ENCODE peak calls at places on chromosome 21, in five cellular contexts. Z, G, U, W and O are unnamed samples.

GRCh38 chr21:33028759-33029511 is 3.2 kb downstream of the OLIG2 start:
- DNase-seq in Z (peak), G (no peak), U (peak), W (no peak), O (no peak)

GRCh38 chr21:45300786-45301520 is 13.3 kb upstream of the POFUT2 start:
- DNase-seq in Z (peak), G (no peak), U (no peak), W (no peak), O (no peak)

GRCh38 chr21:15775291-15775690 is 45.5 kb downstream of the USP25 start:
- DNase-seq in Z (no peak), G (no peak), U (no peak), W (no peak), O (no peak)

GRCh38 chr21:38986460-38987395 is 181.0 kb downstream of the ETS2 start:
- DNase-seq in Z (no peak), G (no peak), U (no peak), W (no peak), O (no peak)

GRCh38 chr21:31609081-31609480 is 50.4 kb upstream of the SOD1 start:
- DNase-seq in Z (no peak), G (no peak), U (no peak), W (no peak), O (no peak)

GRCh38 chr21:44888581-44889550 is 15.4 kb upstream of the PTTG1IP start:
- DNase-seq in Z (no peak), G (no peak), U (no peak), W (no peak), O (no peak)

GRCh38 chr21:21907271-21907670 is 909.1 kb downstream of the NCAM2 start:
- DNase-seq in Z (no peak), G (no peak), U (no peak), W (no peak), O (no peak)

GRCh38 chr21:37623689-37624088 is 257.1 kb downstream of the DYRK1A start:
- DNase-seq in Z (no peak), G (no peak), U (no peak), W (no peak), O (no peak)

GRCh38 chr21:28336299-28336698 is 656.4 kb downstream of the LTN1 start:
- DNase-seq in Z (peak), G (no peak), U (peak), W (peak), O (peak)

GRCh38 chr21:42563261-42564045 is 49.8 kb downstream of the SLC37A1 start:
- DNase-seq in Z (peak), G (no peak), U (no peak), W (no peak), O (peak)

GRCh38 chr21:33078907-33079582 is 9.1 kb downstream of the OLIG1 start:
- DNase-seq in Z (no peak), G (no peak), U (peak), W (peak), O (peak)

GRCh38 chr21:35377505-35378090 is 328.5 kb upstream of the RUNX1 start:
- DNase-seq in Z (no peak), G (no peak), U (no peak), W (peak), O (peak)

GRCh38 chr21:34669149-34669879 is 520 bp downstream of the CLIC6 start:
- DNase-seq in Z (peak), G (no peak), U (no peak), W (peak), O (no peak)

GRCh38 chr21:45939521-45940045 is 42.0 kb upstream of the COL6A1 start:
- DNase-seq in Z (no peak), G (no peak), U (no peak), W (no peak), O (no peak)

GRCh38 chr21:26962516-26963305 is 4.2 kb downstream of the ADAMTS5 start:
- DNase-seq in Z (no peak), G (no peak), U (no peak), W (no peak), O (no peak)

GRCh38 chr21:26715878-26716506 is 129.2 kb downstream of the ADAMTS1 start:
- DNase-seq in Z (peak), G (no peak), U (peak), W (peak), O (peak)